ENCODE peak calls at places on chromosomes 4 and X, in nine cellular contexts. W, J, A, O, F, C, N, U and L are unnamed samples.

GRCh38 chrX:110162867-110163266 is 155.0 kb downstream of the AMMECR1 start:
- DNase-seq in A (no peak), C (no peak), O (no peak), U (no peak), J (no peak), F (no peak), N (no peak), W (no peak), L (no peak)

GRCh38 chrX:11239230-11239629 is 54.0 kb upstream of the AMELX start:
- DNase-seq in N (peak), A (no peak), W (no peak), O (no peak), C (no peak), J (no peak), U (no peak), F (no peak), L (peak)

GRCh38 chrX:8738588-8739189 is 6.8 kb upstream of the ANOS1 start:
- DNase-seq in U (peak), W (peak), N (no peak), A (no peak), O (peak), F (no peak), C (no peak), J (no peak), L (peak)

GRCh38 chr4:47786958-47787370 is 50.9 kb downstream of the CORIN start:
- DNase-seq in F (no peak), O (no peak), A (no peak), N (no peak), U (no peak), W (no peak), J (no peak), C (no peak), L (peak)

GRCh38 chr4:147833254-147833653 is 101.4 kb downstream of the ARHGAP10 start:
- DNase-seq in W (no peak), J (no peak), U (no peak), C (no peak), N (no peak), A (no peak), F (no peak), O (no peak), L (peak)

GRCh38 chrX:39196192-39197102 is 395.2 kb downstream of the MID1IP1 start:
- DNase-seq in F (no peak), C (no peak), U (peak), O (peak), J (no peak), N (no peak), A (no peak), W (no peak), L (peak)

GRCh38 chr4:74100531-74100930 is 1.5 kb upstream of the CXCL2 start:
- DNase-seq in A (no peak), C (no peak), F (no peak), O (no peak), J (no peak), N (no peak), W (no peak), U (no peak), L (no peak)

GRCh38 chr4:24560770-24561415 is 23.5 kb downstream of the DHX15 start:
- DNase-seq in W (no peak), C (no peak), F (no peak), J (no peak), N (no peak), A (no peak), U (no peak), O (no peak), L (no peak)

GRCh38 chr4:116122131-116122530 is 963.2 kb downstream of the TRAM1L1 start:
- DNase-seq in O (no peak), N (no peak), C (no peak), A (no peak), W (no peak), F (no peak), J (no peak), U (no peak), L (no peak)

GRCh38 chr4:144582105-144582850 is 63.7 kb upstream of the HHIP start:
- DNase-seq in O (no peak), N (no peak), U (no peak), F (no peak), A (no peak), C (no peak), J (no peak), W (no peak), L (no peak)

GRCh38 chrX:111555559-111555958 is 44.1 kb downstream of the SERTM2 start:
- DNase-seq in J (no peak), C (no peak), N (no peak), F (no peak), W (no peak), O (no peak), A (no peak), U (no peak), L (no peak)

GRCh38 chr4:165325732-165326512 is 1.5 kb upstream of the MSMO1 start:
- DNase-seq in W (no peak), C (no peak), U (no peak), F (no peak), J (no peak), N (no peak), O (no peak), A (no peak), L (peak)

GRCh38 chr4:48804584-48805301 is 24.7 kb upstream of the FRYL start:
- DNase-seq in U (no peak), F (no peak), C (no peak), J (no peak), N (no peak), W (no peak), O (no peak), A (no peak), L (no peak)

GRCh38 chr4:74407891-74408290 is 37.0 kb upstream of the AREG start:
- DNase-seq in C (no peak), N (no peak), J (no peak), A (no peak), U (no peak), F (no peak), O (no peak), W (no peak), L (no peak)

GRCh38 chrX:10025742-10026493 is 58.8 kb downstream of the CLDN34 start:
- DNase-seq in W (no peak), N (no peak), A (no peak), C (no peak), U (no peak), O (no peak), F (no peak), J (no peak), L (no peak)

GRCh38 chrX:3518870-3519269 is 172.4 kb upstream of the MXRA5 start:
- DNase-seq in W (no peak), N (peak), O (peak), A (no peak), C (peak), U (no peak), F (peak), J (no peak), L (no peak)

GRCh38 chr4:163544407-163545038 is 50.0 kb downstream of the TMA16 start:
- DNase-seq in J (peak), W (peak), C (peak), A (peak), F (peak), U (peak), O (peak), N (no peak), L (peak)

GRCh38 chrX:53717205-53717604 is 30.7 kb upstream of the HUWE1 start:
- DNase-seq in W (no peak), N (no peak), O (no peak), F (no peak), A (no peak), C (no peak), U (no peak), J (no peak), L (peak)

GRCh38 chrX:1914606-1915365 is 299.9 kb downstream of the ASMT start:
- DNase-seq in J (no peak), O (no peak), F (no peak), U (no peak), N (no peak), C (no peak), W (no peak), A (no peak), L (no peak)

GRCh38 chr4:16492872-16493271 is 266.6 kb upstream of the TAPT1 start:
- DNase-seq in N (no peak), W (no peak), F (no peak), A (no peak), C (no peak), U (no peak), J (no peak), O (no peak), L (no peak)

GRCh38 chr4:20422398-20422797 is 170.7 kb downstream of the SLIT2 start:
- DNase-seq in N (no peak), W (peak), O (peak), U (peak), A (no peak), J (no peak), F (no peak), C (no peak), L (peak)

GRCh38 chrX:77528034-77528433 is 80.8 kb downstream of the FGF16 start:
- DNase-seq in N (no peak), O (no peak), C (no peak), A (no peak), U (no peak), F (no peak), W (peak), J (no peak), L (no peak)

GRCh38 chr4:15368906-15369305 is 58.9 kb upstream of the C1QTNF7 start:
- DNase-seq in N (no peak), J (no peak), W (no peak), A (no peak), F (no peak), O (no peak), C (no peak), U (no peak), L (no peak)

GRCh38 chrX:4373777-4374176 is 660.3 kb upstream of the PRKX start:
- DNase-seq in W (no peak), F (no peak), J (no peak), O (no peak), A (no peak), N (no peak), U (no peak), C (no peak), L (no peak)

GRCh38 chrX:151687635-151688034 is 7.6 kb upstream of the PRRG3 start:
- DNase-seq in O (no peak), W (no peak), J (no peak), F (no peak), A (no peak), C (no peak), N (no peak), U (no peak), L (no peak)

GRCh38 chr4:138952405-138952804 is 63.2 kb upstream of the NOCT start:
- DNase-seq in O (no peak), C (no peak), W (no peak), F (no peak), U (no peak), J (peak), N (no peak), A (no peak), L (no peak)

GRCh38 chr4:136713140-136713539 is 819.2 kb downstream of the PCDH18 start:
- DNase-seq in W (no peak), O (no peak), J (no peak), A (no peak), N (no peak), U (no peak), F (no peak), C (no peak), L (peak)

GRCh38 chr4:59664771-59665170 is 1535.4 kb upstream of the ADGRL3 start:
- DNase-seq in O (no peak), W (no peak), N (no peak), U (no peak), C (no peak), A (no peak), J (no peak), F (no peak), L (no peak)

GRCh38 chr4:42995343-42995944 is 102.9 kb downstream of the GRXCR1 start:
- DNase-seq in C (peak), A (no peak), F (no peak), N (no peak), U (peak), J (no peak), W (no peak), O (no peak), L (peak)
- TF ChIP-seq CTCF in C (peak), A (peak), F (peak), N (peak), U (peak), J (peak), W (peak), O (peak), L (peak)

GRCh38 chrX:44061940-44062339 is 88.8 kb upstream of the NDP start:
- DNase-seq in A (no peak), W (no peak), U (no peak), O (no peak), J (no peak), F (no peak), N (no peak), C (no peak), L (no peak)
- H3K4me3 ChIP-seq in A (no peak), W (no peak), U (no peak), O (no peak), J (no peak), F (no peak), N (no peak), C (no peak), L (no peak)

GRCh38 chrX:88397551-88397950 is 349.5 kb upstream of the CPXCR1 start:
- DNase-seq in A (no peak), U (no peak), W (no peak), J (no peak), F (no peak), C (no peak), N (no peak), O (no peak), L (no peak)
- TF ChIP-seq CTCF in A (no peak), U (no peak), W (no peak), J (no peak), F (no peak), C (no peak), N (no peak), O (no peak), L (no peak)

DNA sequence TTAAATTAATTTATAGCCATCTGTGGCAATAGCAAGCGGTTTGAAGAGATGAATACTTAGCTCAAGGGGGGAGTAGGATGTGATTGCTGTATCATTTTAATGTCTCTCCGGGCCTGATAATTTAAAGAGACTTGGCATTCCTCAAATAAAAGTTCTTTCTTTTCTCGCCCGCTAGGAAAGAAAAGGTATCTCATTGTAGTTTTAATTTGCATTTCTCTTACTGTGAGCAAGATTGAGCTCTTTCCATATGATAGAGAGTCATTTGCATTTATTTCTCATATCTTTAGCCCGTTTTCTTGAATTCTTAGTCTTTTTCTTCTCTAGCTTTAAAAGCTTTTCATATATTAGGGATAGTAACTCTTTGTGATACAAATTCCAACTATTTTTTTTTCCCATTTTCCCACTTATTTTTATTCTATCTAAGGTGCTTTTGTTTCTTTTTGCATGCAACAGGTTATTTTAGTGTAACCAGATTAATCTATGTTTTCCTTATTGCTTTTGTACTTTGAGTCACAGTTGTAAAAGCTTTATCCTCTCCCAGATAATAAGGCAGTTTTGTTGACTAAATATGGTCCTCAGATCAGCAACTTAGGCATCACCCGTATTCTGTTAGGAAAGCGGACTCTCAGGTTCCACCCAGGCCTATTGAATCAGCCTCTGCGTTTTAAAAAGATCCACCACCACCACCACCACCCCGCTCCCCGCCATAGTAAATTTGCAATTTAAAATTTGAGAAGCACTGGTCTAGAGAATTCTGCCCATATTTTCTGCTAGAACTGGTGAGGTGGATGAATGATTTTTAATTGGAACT is 58.7 kb upstream of the USP9X start:
- DNase-seq in U (no peak), F (no peak), N (no peak), W (no peak), C (no peak), A (no peak), O (no peak), J (no peak), L (no peak)
- H3K4me3 ChIP-seq in U (no peak), F (no peak), N (no peak), W (no peak), C (peak), A (no peak), O (no peak), J (no peak), L (no peak)

GRCh38 chr4:2269206-2269531 is 7.3 kb upstream of the MXD4 start:
- DNase-seq in A (peak), F (no peak), J (no peak), U (no peak), O (no peak), W (no peak), C (no peak), N (no peak), L (no peak)
- TF ChIP-seq CTCF in A (no peak), F (no peak), J (no peak), U (no peak), O (no peak), W (no peak), C (no peak), N (no peak), L (no peak)

GRCh38 chrX:119941336-119941735 is 2.2 kb downstream of the NKAP start:
- DNase-seq in W (no peak), F (no peak), J (no peak), N (no peak), O (no peak), A (no peak), U (no peak), C (no peak), L (no peak)
- H3K4me3 ChIP-seq in W (no peak), F (no peak), J (no peak), N (no peak), O (no peak), A (no peak), U (no peak), C (no peak), L (no peak)

DNA sequence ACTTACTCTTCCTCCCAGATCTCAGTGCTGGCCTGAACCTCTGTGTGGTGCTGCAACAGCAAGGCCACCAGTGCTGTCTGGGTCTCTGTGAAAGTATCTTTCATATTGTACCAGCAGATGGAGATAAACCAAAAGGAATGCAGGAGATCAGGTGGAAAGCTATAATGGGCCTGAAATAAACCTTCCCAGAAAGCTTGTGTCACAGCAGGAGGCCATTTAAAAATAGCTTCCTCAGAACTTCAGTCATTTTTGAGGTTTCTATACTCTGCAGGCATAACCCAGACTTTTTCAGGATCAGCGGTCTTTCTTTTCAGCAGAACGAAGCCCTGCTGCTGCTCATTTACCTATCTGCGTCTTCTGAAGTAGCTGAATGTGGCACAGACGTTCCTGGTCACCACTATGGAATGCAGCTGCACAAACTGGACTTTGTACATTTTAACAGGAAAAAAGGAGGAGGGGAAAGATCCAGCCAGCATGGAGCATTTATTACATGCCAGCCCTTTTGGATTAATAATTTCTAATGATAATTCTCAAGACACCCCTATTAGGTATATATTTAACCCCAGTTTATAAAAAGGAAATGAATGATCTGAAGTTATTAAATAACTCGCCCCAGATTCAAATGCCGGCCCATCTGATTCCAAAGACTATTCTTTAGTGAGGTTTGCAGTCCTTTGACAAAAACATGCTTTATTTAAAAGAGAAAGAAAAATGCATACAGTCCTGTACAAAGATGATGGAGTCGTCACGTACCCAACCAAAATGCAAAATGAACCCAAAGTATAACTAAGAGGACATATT is 119.7 kb downstream of the NFKB1 start:
- DNase-seq in O (peak), F (no peak), N (peak), A (no peak), U (peak), J (no peak), C (peak), W (peak), L (peak)
- TF ChIP-seq CTCF in O (peak), F (peak), N (peak), A (peak), U (peak), J (peak), C (peak), W (peak), L (peak)

GRCh38 chrX:71618303-71618721 is at the start of gene CXCR3:
- DNase-seq in U (peak), O (no peak), F (peak), J (no peak), W (no peak), A (peak), C (no peak), N (no peak), L (peak)
- H3K4me3 ChIP-seq in U (no peak), O (no peak), F (no peak), J (no peak), W (no peak), A (peak), C (no peak), N (no peak), L (peak)